ENCODE peak calls at places on chromosomes 16 and 17, in nine cellular contexts. E, V, A, X, Y, C, N, D and Q are unnamed samples.
A peak's percentile ranks its signal among the peaks of the same experiment; 100 is the strongest.

GRCh38 chr16:25065899-25066298 is 45.6 kb upstream of the LCMT1 start:
- DNase-seq in E (no peak), V (no peak), A (no peak), X (no peak), Y (no peak), C (no peak), N (no peak), D (no peak), Q (no peak)

GRCh38 chr16:7990864-7991263 is 599.4 kb downstream of the TMEM114 start:
- DNase-seq in E (no peak), V (no peak), A (no peak), X (no peak), Y (no peak), C (no peak), N (no peak), D (no peak), Q (no peak)

GRCh38 chr17:14101976-14102375 is 32.7 kb downstream of the COX10 start:
- DNase-seq in E (no peak), V (no peak), A (no peak), X (no peak), Y (no peak), C (no peak), N (no peak), D (no peak), Q (peak; percentile 75)

GRCh38 chr17:17191346-17191792 is 14.8 kb downstream of the PLD6 start:
- DNase-seq in E (no peak), V (peak; percentile 76), A (no peak), X (no peak), Y (no peak), C (no peak), N (no peak), D (no peak), Q (no peak)

GRCh38 chr16:57185446-57185944 is 344 bp downstream of the PSME3IP1 start:
- DNase-seq in E (no peak), V (no peak), A (peak; percentile 41), X (peak; percentile 30), Y (peak; percentile 36), C (peak; percentile 60), N (peak; percentile 59), D (no peak), Q (peak; percentile 30)

GRCh38 chr16:55478827-55479559 is at the start of gene MMP2:
- DNase-seq in E (no peak), V (peak; percentile 7), A (peak; percentile 56), X (peak; percentile 61), Y (no peak), C (peak; percentile 46), N (no peak), D (no peak), Q (no peak)

GRCh38 chr17:61770752-61771533 is 92.4 kb downstream of the BRIP1 start:
- DNase-seq in E (no peak), V (no peak), A (no peak), X (no peak), Y (no peak), C (no peak), N (no peak), D (no peak), Q (no peak)

GRCh38 chr16:52603015-52603414 is 56.1 kb upstream of the TOX3 start:
- DNase-seq in E (no peak), V (no peak), A (peak; percentile 63), X (no peak), Y (no peak), C (no peak), N (no peak), D (no peak), Q (no peak)

GRCh38 chr16:66357523-66357928 is 9.0 kb upstream of the CDH5 start:
- DNase-seq in E (peak; percentile 20), V (peak; percentile 63), A (no peak), X (peak; percentile 74), Y (peak; percentile 72), C (peak; percentile 59), N (no peak), D (peak; percentile 54), Q (peak; percentile 45)

GRCh38 chr17:65573283-65573603 is 11.8 kb upstream of the AXIN2 start:
- DNase-seq in E (no peak), V (no peak), A (no peak), X (no peak), Y (no peak), C (no peak), N (no peak), D (no peak), Q (no peak)

GRCh38 chr16:31461921-31462804 is 2.9 kb downstream of the ARMC5 start:
- DNase-seq in E (no peak), V (no peak), A (no peak), X (no peak), Y (no peak), C (peak; percentile 53), N (no peak), D (no peak), Q (no peak)

GRCh38 chr16:2468142-2468724 is 2.9 kb upstream of the NTN3 start:
- DNase-seq in E (no peak), V (no peak), A (no peak), X (no peak), Y (peak; percentile 43), C (no peak), N (no peak), D (peak; percentile 51), Q (no peak)

GRCh38 chr17:77723071-77723908 is 235.2 kb upstream of the TNRC6C start:
- DNase-seq in E (no peak), V (no peak), A (no peak), X (no peak), Y (no peak), C (no peak), N (no peak), D (no peak), Q (no peak)

GRCh38 chr17:17420035-17420434 is 56.8 kb upstream of the MED9 start:
- DNase-seq in E (no peak), V (no peak), A (no peak), X (no peak), Y (no peak), C (peak; percentile 33), N (no peak), D (no peak), Q (no peak)

GRCh38 chr17:29588017-29588557 is 1.4 kb downstream of the GIT1 start:
- DNase-seq in E (no peak), V (no peak), A (no peak), X (no peak), Y (no peak), C (no peak), N (no peak), D (no peak), Q (no peak)

GRCh38 chr16:86977076-86977676 is 340.0 kb downstream of the C16orf95 start:
- DNase-seq in E (no peak), V (no peak), A (no peak), X (no peak), Y (no peak), C (no peak), N (no peak), D (no peak), Q (no peak)